ENCODE peak calls at places on chromosomes 16 and 17, in six cellular contexts. One of them, this sample, is unnamed.

GRCh38 chr17:79562117-79562805 is 48.6 kb downstream of the RBFOX3 start:
- DNase-seq in upper lobe of right lung: peak; percentile 33
- DNase-seq in lung: no peak
- DNase-seq in mucosa of descending colon: no peak
- DNase-seq in fibroblast of lung: no peak
- DNase-seq in AG09309: no peak
- DNase-seq in this sample: no peak

GRCh38 chr16:77963185-77964044 is 58.9 kb upstream of the CLEC3A start:
- DNase-seq in lung: no peak
- DNase-seq in upper lobe of right lung: no peak
- DNase-seq in mucosa of descending colon: no peak
- DNase-seq in AG09309: no peak
- DNase-seq in fibroblast of lung: no peak
- DNase-seq in this sample: no peak

GRCh38 chr17:19986941-19987714 is 9.5 kb upstream of the AKAP10 start:
- DNase-seq in fibroblast of lung: no peak
- DNase-seq in lung: no peak
- DNase-seq in upper lobe of right lung: no peak
- DNase-seq in mucosa of descending colon: no peak
- DNase-seq in AG09309: no peak
- DNase-seq in this sample: no peak

GRCh38 chr17:40130352-40131042 is 8.7 kb downstream of the MSL1 start:
- DNase-seq in fibroblast of lung: no peak
- DNase-seq in AG09309: no peak
- DNase-seq in mucosa of descending colon: peak; percentile 25
- DNase-seq in upper lobe of right lung: no peak
- DNase-seq in lung: peak; percentile 78
- DNase-seq in this sample: no peak

GRCh38 chr16:969508-970378 is 1.0 kb downstream of the LMF1 start:
- DNase-seq in upper lobe of right lung: peak; percentile 70
- DNase-seq in mucosa of descending colon: peak; percentile 31
- DNase-seq in lung: no peak
- DNase-seq in fibroblast of lung: peak; percentile 14
- DNase-seq in AG09309: no peak
- DNase-seq in this sample: peak; percentile 24

GRCh38 chr17:44956998-44957981 is 9.7 kb upstream of the KIF18B start:
- DNase-seq in fibroblast of lung: no peak
- DNase-seq in AG09309: no peak
- DNase-seq in mucosa of descending colon: no peak
- DNase-seq in upper lobe of right lung: no peak
- DNase-seq in lung: no peak
- DNase-seq in this sample: no peak

GRCh38 chr17:66508896-66509843 is 206.8 kb downstream of the PRKCA start:
- DNase-seq in upper lobe of right lung: peak; percentile 69
- DNase-seq in AG09309: peak; percentile 87
- DNase-seq in mucosa of descending colon: peak; percentile 90
- DNase-seq in fibroblast of lung: peak; percentile 74
- DNase-seq in lung: peak; percentile 64
- DNase-seq in this sample: peak; percentile 96

GRCh38 chr17:62653002-62653830 is 25.7 kb downstream of the MRC2 start:
- DNase-seq in mucosa of descending colon: peak; percentile 68
- DNase-seq in AG09309: no peak
- DNase-seq in lung: peak; percentile 74
- DNase-seq in fibroblast of lung: peak; percentile 55
- DNase-seq in upper lobe of right lung: peak; percentile 90
- DNase-seq in this sample: peak; percentile 64

GRCh38 chr17:40224707-40225092 is 5.6 kb downstream of the WIPF2 start:
- DNase-seq in AG09309: no peak
- DNase-seq in mucosa of descending colon: no peak
- DNase-seq in fibroblast of lung: peak; percentile 59
- DNase-seq in upper lobe of right lung: no peak
- DNase-seq in lung: peak; percentile 78
- DNase-seq in this sample: peak; percentile 92

GRCh38 chr16:66412182-66412581 is 14.9 kb upstream of the BEAN1 start:
- DNase-seq in upper lobe of right lung: no peak
- DNase-seq in mucosa of descending colon: no peak
- DNase-seq in fibroblast of lung: no peak
- DNase-seq in AG09309: no peak
- DNase-seq in lung: no peak
- DNase-seq in this sample: no peak
- H3K4me3 ChIP-seq in upper lobe of right lung: no peak overlapping the region
- H3K4me3 ChIP-seq in mucosa of descending colon: no peak overlapping the region
- H3K4me3 ChIP-seq in fibroblast of lung: no peak overlapping the region
- H3K4me3 ChIP-seq in AG09309: no peak overlapping the region
- H3K4me3 ChIP-seq in lung: no peak overlapping the region
- H3K4me3 ChIP-seq in this sample: no peak overlapping the region

GRCh38 chr17:12007466-12007865 is 10.2 kb upstream of the ZNF18 start:
- DNase-seq in upper lobe of right lung: no peak
- DNase-seq in lung: no peak
- DNase-seq in AG09309: no peak
- DNase-seq in mucosa of descending colon: no peak
- DNase-seq in fibroblast of lung: no peak
- DNase-seq in this sample: no peak
- TF ChIP-seq CTCF in upper lobe of right lung: no peak
- TF ChIP-seq CTCF in lung: no peak
- TF ChIP-seq CTCF in AG09309: no peak
- TF ChIP-seq CTCF in mucosa of descending colon: no peak
- TF ChIP-seq CTCF in fibroblast of lung: no peak
- TF ChIP-seq CTCF in this sample: no peak

DNA sequence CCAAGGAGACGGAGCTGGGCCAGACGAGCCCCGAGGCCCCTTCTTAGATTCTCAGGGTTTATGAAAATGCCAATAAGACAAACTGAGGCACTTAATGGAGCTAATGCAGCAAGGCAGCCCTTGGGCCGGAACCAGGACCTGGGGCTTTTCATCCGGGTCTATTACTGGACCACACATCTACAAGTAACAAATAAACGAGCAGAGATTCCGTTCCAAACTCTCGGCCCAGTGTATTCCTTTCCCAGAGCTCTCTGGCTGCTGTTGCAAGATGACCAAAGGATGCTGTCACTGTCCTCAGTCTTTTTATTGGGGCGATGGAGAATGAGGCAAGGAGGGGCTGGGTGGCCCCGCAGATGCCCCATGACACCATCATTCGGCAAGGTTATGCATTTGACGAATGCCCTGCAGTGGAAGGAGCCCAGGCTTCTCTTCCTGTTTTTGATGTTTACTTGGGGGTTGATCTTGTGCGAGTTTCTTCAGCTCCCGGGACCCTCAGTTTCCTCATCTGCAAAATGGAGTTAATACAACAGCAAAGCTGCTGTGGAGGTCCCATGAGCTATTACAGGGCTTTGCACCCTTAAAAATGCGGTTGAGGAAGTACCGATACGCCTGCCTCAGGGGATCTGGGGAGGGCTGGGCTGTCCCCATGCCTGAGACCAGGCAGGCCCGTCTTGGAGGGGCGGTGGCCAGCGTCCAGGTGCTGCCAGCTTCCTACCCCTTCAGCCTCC is 1.1 kb upstream of the NTN1 start:
- DNase-seq in upper lobe of right lung: no peak
- DNase-seq in AG09309: no peak
- DNase-seq in mucosa of descending colon: no peak
- DNase-seq in fibroblast of lung: no peak
- DNase-seq in lung: no peak
- DNase-seq in this sample: no peak
- H3K4me3 ChIP-seq in upper lobe of right lung: peak overlapping the region; percentile 64
- H3K4me3 ChIP-seq in AG09309: no peak overlapping the region
- H3K4me3 ChIP-seq in mucosa of descending colon: no peak overlapping the region
- H3K4me3 ChIP-seq in fibroblast of lung: no peak overlapping the region
- H3K4me3 ChIP-seq in lung: no peak overlapping the region
- H3K4me3 ChIP-seq in this sample: peak overlapping the region; percentile 54

GRCh38 chr16:54538241-54538640 is 251.7 kb upstream of the IRX3 start:
- DNase-seq in AG09309: no peak
- DNase-seq in lung: no peak
- DNase-seq in upper lobe of right lung: no peak
- DNase-seq in mucosa of descending colon: no peak
- DNase-seq in fibroblast of lung: no peak
- DNase-seq in this sample: peak; percentile 17
- TF ChIP-seq CTCF in AG09309: peak; percentile 51
- TF ChIP-seq CTCF in lung: no peak
- TF ChIP-seq CTCF in upper lobe of right lung: peak; percentile 22
- TF ChIP-seq CTCF in mucosa of descending colon: no peak
- TF ChIP-seq CTCF in fibroblast of lung: no peak
- TF ChIP-seq CTCF in this sample: peak; percentile 28